ENCODE peak calls at places on chromosomes 4 and X, in seven cellular contexts. One of them, this sample, is unnamed.

GRCh38 chrX:134688181-134688580 is 29.9 kb upstream of the PLAC1 start:
- DNase-seq in activated CD4-positive, alpha-beta T cell treated with anti-CD3 and anti-CD28 coated beads for 1 hour: no peak
- DNase-seq in stimulated activated CD4-positive, alpha-beta T cell treated with anti-CD3 and anti-CD28 coated beads, Interleukin-4, amount 100 ng/mL, for 48 hours: no peak
- DNase-seq in GM04504: no peak
- DNase-seq in hepatic stellate cell: no peak
- DNase-seq in MM.1S: no peak
- DNase-seq in GM23338: no peak
- DNase-seq in this sample: no peak

GRCh38 chrX:120311632-120312000 is 355 bp upstream of the TMEM255A start:
- DNase-seq in activated CD4-positive, alpha-beta T cell treated with anti-CD3 and anti-CD28 coated beads for 1 hour: no peak
- DNase-seq in stimulated activated CD4-positive, alpha-beta T cell treated with anti-CD3 and anti-CD28 coated beads, Interleukin-4, amount 100 ng/mL, for 48 hours: no peak
- DNase-seq in GM04504: no peak
- DNase-seq in hepatic stellate cell: no peak
- DNase-seq in MM.1S: no peak
- DNase-seq in GM23338: no peak
- DNase-seq in this sample: no peak

GRCh38 chr4:151841107-151841506 is 80.3 kb upstream of the GATB start:
- DNase-seq in activated CD4-positive, alpha-beta T cell treated with anti-CD3 and anti-CD28 coated beads for 1 hour: no peak
- DNase-seq in stimulated activated CD4-positive, alpha-beta T cell treated with anti-CD3 and anti-CD28 coated beads, Interleukin-4, amount 100 ng/mL, for 48 hours: no peak
- DNase-seq in GM04504: no peak
- DNase-seq in hepatic stellate cell: no peak
- DNase-seq in MM.1S: no peak
- DNase-seq in GM23338: no peak
- DNase-seq in this sample: no peak

GRCh38 chr4:3342182-3342854 is 49.5 kb downstream of the RGS12 start:
- DNase-seq in activated CD4-positive, alpha-beta T cell treated with anti-CD3 and anti-CD28 coated beads for 1 hour: no peak
- DNase-seq in stimulated activated CD4-positive, alpha-beta T cell treated with anti-CD3 and anti-CD28 coated beads, Interleukin-4, amount 100 ng/mL, for 48 hours: no peak
- DNase-seq in GM04504: peak
- DNase-seq in hepatic stellate cell: peak
- DNase-seq in MM.1S: no peak
- DNase-seq in GM23338: no peak
- DNase-seq in this sample: no peak

GRCh38 chr4:13298655-13299054 is 185.5 kb downstream of the RAB28 start:
- DNase-seq in activated CD4-positive, alpha-beta T cell treated with anti-CD3 and anti-CD28 coated beads for 1 hour: no peak
- DNase-seq in stimulated activated CD4-positive, alpha-beta T cell treated with anti-CD3 and anti-CD28 coated beads, Interleukin-4, amount 100 ng/mL, for 48 hours: no peak
- DNase-seq in GM04504: no peak
- DNase-seq in hepatic stellate cell: no peak
- DNase-seq in MM.1S: no peak
- DNase-seq in GM23338: no peak
- DNase-seq in this sample: no peak

GRCh38 chr4:55612341-55612740 is 20.3 kb upstream of the PDCL2 start:
- DNase-seq in activated CD4-positive, alpha-beta T cell treated with anti-CD3 and anti-CD28 coated beads for 1 hour: no peak
- DNase-seq in stimulated activated CD4-positive, alpha-beta T cell treated with anti-CD3 and anti-CD28 coated beads, Interleukin-4, amount 100 ng/mL, for 48 hours: no peak
- DNase-seq in GM04504: no peak
- DNase-seq in hepatic stellate cell: no peak
- DNase-seq in MM.1S: no peak
- DNase-seq in GM23338: no peak
- DNase-seq in this sample: no peak

GRCh38 chr4:181896609-181897008 is 346.6 kb upstream of the TENM3 start:
- DNase-seq in activated CD4-positive, alpha-beta T cell treated with anti-CD3 and anti-CD28 coated beads for 1 hour: no peak
- DNase-seq in stimulated activated CD4-positive, alpha-beta T cell treated with anti-CD3 and anti-CD28 coated beads, Interleukin-4, amount 100 ng/mL, for 48 hours: no peak
- DNase-seq in GM04504: no peak
- DNase-seq in hepatic stellate cell: no peak
- DNase-seq in MM.1S: no peak
- DNase-seq in GM23338: no peak
- DNase-seq in this sample: no peak

GRCh38 chrX:70694339-70695122 is 214.0 kb downstream of the TEX11 start:
- DNase-seq in activated CD4-positive, alpha-beta T cell treated with anti-CD3 and anti-CD28 coated beads for 1 hour: no peak
- DNase-seq in stimulated activated CD4-positive, alpha-beta T cell treated with anti-CD3 and anti-CD28 coated beads, Interleukin-4, amount 100 ng/mL, for 48 hours: no peak
- DNase-seq in GM04504: no peak
- DNase-seq in hepatic stellate cell: no peak
- DNase-seq in MM.1S: no peak
- DNase-seq in GM23338: peak
- DNase-seq in this sample: no peak

GRCh38 chr4:144495944-144496343 is 150.0 kb upstream of the HHIP start:
- DNase-seq in activated CD4-positive, alpha-beta T cell treated with anti-CD3 and anti-CD28 coated beads for 1 hour: no peak
- DNase-seq in stimulated activated CD4-positive, alpha-beta T cell treated with anti-CD3 and anti-CD28 coated beads, Interleukin-4, amount 100 ng/mL, for 48 hours: no peak
- DNase-seq in GM04504: no peak
- DNase-seq in hepatic stellate cell: no peak
- DNase-seq in MM.1S: no peak
- DNase-seq in GM23338: no peak
- DNase-seq in this sample: no peak